ENCODE peak calls at places on chromosomes 4 and X, in four cellular contexts. S, Q, N and K are unnamed samples.

GRCh38 chrX:1397001-1397400 is 5.1 kb upstream of the SLC25A6 start:
- DNase-seq in N (no peak), Q (no peak), S (no peak), K (no peak)

GRCh38 chr4:55256787-55257186 is 89.3 kb upstream of the SRD5A3 start:
- DNase-seq in S (peak), Q (no peak), N (no peak), K (no peak)

GRCh38 chr4:184284742-184285141 is 67.1 kb upstream of the ENPP6 start:
- DNase-seq in N (no peak), S (no peak), Q (no peak), K (no peak)

GRCh38 chr4:76984127-76984526 is 34.6 kb downstream of the SEPTIN11 start:
- DNase-seq in N (peak), Q (no peak), S (no peak), K (no peak)

GRCh38 chr4:13309751-13310150 is 174.4 kb downstream of the RAB28 start:
- DNase-seq in N (peak), S (no peak), Q (no peak), K (no peak)

GRCh38 chr4:118898684-118899138 is 10.1 kb downstream of the SYNPO2 start:
- DNase-seq in S (no peak), N (no peak), Q (no peak), K (no peak)

GRCh38 chr4:125191252-125191651 is 123.5 kb upstream of the FAT4 start:
- DNase-seq in N (peak), S (no peak), Q (no peak), K (no peak)

GRCh38 chrX:283115-283845 is 2.1 kb downstream of the PLCXD1 start:
- DNase-seq in N (peak), Q (peak), S (peak), K (peak)

GRCh38 chrX:57156397-57157049 is 19.3 kb upstream of the SPIN2A start:
- DNase-seq in N (peak), Q (no peak), S (peak), K (peak)

GRCh38 chr4:153067376-153067775 is 131.3 kb downstream of the FHDC1 start:
- DNase-seq in N (peak), S (peak), Q (no peak), K (no peak)

GRCh38 chrX:49877397-49878101 is 1.7 kb upstream of the USP27X start:
- DNase-seq in N (no peak), S (no peak), Q (no peak), K (no peak)

GRCh38 chr4:76251448-76252270 is at the start of gene FAM47E:
- DNase-seq in Q (peak), S (peak), N (peak), K (peak)

GRCh38 chr4:139229534-139230039 is 50.4 kb downstream of the MGARP start:
- DNase-seq in Q (no peak), N (peak), S (no peak), K (peak)

GRCh38 chrX:25006586-25007058 is 9.1 kb downstream of the ARX start:
- DNase-seq in S (no peak), Q (no peak), N (no peak), K (no peak)

GRCh38 chr4:158861281-158861680 is 92.5 kb downstream of the FNIP2 start:
- DNase-seq in S (no peak), N (no peak), Q (no peak), K (no peak)

GRCh38 chrX:110568396-110568795 is 209.7 kb downstream of the RTL9 start:
- DNase-seq in Q (no peak), S (no peak), N (no peak), K (no peak)

GRCh38 chr4:101292214-101292613 is 55.1 kb downstream of the PPP3CA start:
- DNase-seq in N (no peak), Q (no peak), S (no peak), K (no peak)

GRCh38 chr4:680931-681645 is 6.7 kb downstream of the MYL5 start:
- DNase-seq in S (peak), N (no peak), Q (no peak), K (no peak)

GRCh38 chr4:137611998-137612700 is 79.9 kb upstream of the PCDH18 start:
- DNase-seq in S (no peak), N (no peak), Q (no peak), K (no peak)

GRCh38 chrX:64394059-64394873 is 986 bp downstream of the MTMR8 start:
- DNase-seq in N (no peak), S (no peak), Q (no peak), K (no peak)

GRCh38 chr4:45275862-45276261 is 549.5 kb upstream of the GNPDA2 start:
- DNase-seq in Q (no peak), S (no peak), N (no peak), K (no peak)

GRCh38 chr4:121764702-121765367 is at the start of gene SMIM43:
- DNase-seq in N (peak), S (peak), Q (no peak), K (peak)

GRCh38 chr4:570754-571153 is 5.3 kb downstream of the TMEM271 start:
- DNase-seq in S (no peak), N (no peak), Q (no peak), K (no peak)

GRCh38 chr4:139838811-139839210 is 173.2 kb downstream of the MGST2 start:
- DNase-seq in S (no peak), Q (no peak), N (no peak), K (no peak)